ENCODE peak calls at places on chromosomes 2 and 18, in seven cellular contexts. G, T, J, Y, F, O and U are unnamed samples.

GRCh38 chr2:43943809-43944452 is 51.9 kb downstream of the LRPPRC start:
- DNase-seq in G (no peak), T (no peak), J (no peak), Y (no peak), F (peak; percentile 77), O (no peak), U (no peak)

GRCh38 chr18:53025247-53025646 is 685.2 kb downstream of the DCC start:
- DNase-seq in G (no peak), T (no peak), J (no peak), Y (no peak), F (no peak), O (no peak), U (no peak)

GRCh38 chr2:197345846-197346370 is 35.3 kb upstream of the ANKRD44 start:
- DNase-seq in G (no peak), T (no peak), J (no peak), Y (no peak), F (no peak), O (no peak), U (no peak)

GRCh38 chr2:69356471-69356870 is 30.6 kb downstream of the GFPT1 start:
- DNase-seq in G (no peak), T (no peak), J (no peak), Y (no peak), F (no peak), O (no peak), U (no peak)

GRCh38 chr2:17680119-17680518 is 73.5 kb downstream of the SMC6 start:
- DNase-seq in G (no peak), T (no peak), J (no peak), Y (no peak), F (no peak), O (no peak), U (no peak)

GRCh38 chr2:203718087-203718486 is 11.6 kb downstream of the CD28 start:
- DNase-seq in G (no peak), T (no peak), J (no peak), Y (no peak), F (no peak), O (peak; percentile 41), U (no peak)

GRCh38 chr2:234550056-234550455 is 53.2 kb upstream of the ARL4C start:
- DNase-seq in G (no peak), T (no peak), J (no peak), Y (no peak), F (no peak), O (no peak), U (no peak)

GRCh38 chr18:13374468-13375301 is 156.1 kb downstream of the LDLRAD4 start:
- DNase-seq in G (no peak), T (peak; percentile 58), J (no peak), Y (peak; percentile 38), F (peak; percentile 74), O (no peak), U (no peak)

GRCh38 chr2:1992280-1992679 is 248.0 kb upstream of the PXDN start:
- DNase-seq in G (no peak), T (no peak), J (no peak), Y (no peak), F (no peak), O (no peak), U (no peak)

GRCh38 chr2:235588750-235589149 is 94.9 kb downstream of the AGAP1 start:
- DNase-seq in G (no peak), T (no peak), J (no peak), Y (no peak), F (no peak), O (no peak), U (no peak)

GRCh38 chr2:33426666-33427231 is 49.7 kb upstream of the RASGRP3 start:
- DNase-seq in G (no peak), T (no peak), J (no peak), Y (no peak), F (no peak), O (no peak), U (no peak)

GRCh38 chr2:134823431-134823830 is 15.0 kb upstream of the ACMSD start:
- DNase-seq in G (no peak), T (no peak), J (no peak), Y (no peak), F (no peak), O (no peak), U (no peak)

GRCh38 chr18:44679912-44680270 is 797 bp upstream of the SETBP1 start:
- DNase-seq in G (no peak), T (peak; percentile 85), J (no peak), Y (peak; percentile 72), F (peak; percentile 82), O (peak; percentile 62), U (peak; percentile 42)

GRCh38 chr2:239589855-239590254 is 189.0 kb upstream of the HDAC4 start:
- DNase-seq in G (no peak), T (peak; percentile 46), J (no peak), Y (no peak), F (no peak), O (no peak), U (no peak)

GRCh38 chr2:120491111-120491625 is 145.2 kb downstream of the INHBB start:
- DNase-seq in G (no peak), T (no peak), J (no peak), Y (no peak), F (no peak), O (no peak), U (no peak)

GRCh38 chr2:20618886-20619521 is 31.9 kb downstream of the HS1BP3 start:
- DNase-seq in G (no peak), T (peak; percentile 70), J (no peak), Y (no peak), F (no peak), O (peak; percentile 7), U (peak; percentile 41)

GRCh38 chr18:56565596-56566355 is 72.6 kb downstream of the TXNL1 start:
- DNase-seq in G (no peak), T (no peak), J (no peak), Y (no peak), F (peak; percentile 27), O (no peak), U (no peak)

GRCh38 chr18:9617006-9617542 is 2.7 kb upstream of the PPP4R1 start:
- DNase-seq in G (no peak), T (no peak), J (no peak), Y (no peak), F (no peak), O (no peak), U (no peak)

GRCh38 chr18:75157359-75157758 is 51.6 kb downstream of the PTGR3 start:
- DNase-seq in G (no peak), T (no peak), J (no peak), Y (no peak), F (no peak), O (no peak), U (no peak)

GRCh38 chr2:153940511-153940910 is 68.8 kb downstream of the GALNT13 start:
- DNase-seq in G (no peak), T (no peak), J (no peak), Y (peak; percentile 2), F (no peak), O (no peak), U (no peak)

GRCh38 chr2:28643324-28643723 is 108.3 kb upstream of the PPP1CB start:
- DNase-seq in G (no peak), T (peak; percentile 71), J (no peak), Y (no peak), F (no peak), O (no peak), U (no peak)
- TF ChIP-seq POLR2AphosphoS5 in G (no peak), T (no peak), J (no peak), Y (no peak), F (no peak), O (no peak), U (peak; percentile 59)

DNA sequence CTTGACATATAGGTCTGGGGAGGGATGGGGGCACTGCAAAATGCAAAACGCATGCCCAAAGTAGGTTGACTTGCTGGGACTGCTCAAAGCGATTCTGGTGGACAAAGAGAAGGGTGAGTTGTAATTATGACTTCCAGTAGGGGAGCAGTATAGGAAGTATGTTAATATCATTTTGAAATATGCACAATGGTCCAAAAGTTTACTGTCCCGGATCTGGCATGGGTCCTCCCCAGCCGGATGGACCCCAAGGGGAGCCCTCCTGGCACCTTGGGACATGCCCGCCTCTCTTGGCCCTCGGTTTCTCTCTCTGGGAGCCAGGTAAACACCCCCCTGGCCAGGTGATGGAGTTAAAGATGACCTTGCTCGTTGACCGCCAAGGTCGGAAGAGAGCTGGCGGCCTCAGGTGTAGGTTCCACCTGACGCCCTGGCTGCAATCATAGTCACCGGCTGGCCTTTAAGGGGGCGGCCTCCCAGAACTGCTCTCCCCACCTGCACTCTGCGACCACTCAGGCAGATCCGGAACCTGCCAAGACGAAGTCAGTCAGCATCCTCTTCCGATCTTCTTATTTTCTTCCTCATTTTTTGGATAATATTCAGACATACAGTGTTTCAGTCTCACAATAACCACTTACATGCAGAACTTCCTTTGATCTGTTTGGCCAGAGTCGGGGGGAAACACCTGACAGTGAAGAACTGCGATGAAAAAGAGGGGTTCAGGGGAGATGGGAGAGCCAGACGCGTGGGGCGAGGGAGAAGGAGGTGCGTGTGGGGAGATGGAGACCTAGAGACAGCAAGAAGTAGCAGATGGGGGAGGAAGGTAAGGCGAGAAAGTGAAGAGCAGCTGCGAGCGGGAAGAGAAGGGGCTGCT is 148.3 kb downstream of the MEIS1 start:
- DNase-seq in G (no peak), T (peak; percentile 69), J (no peak), Y (peak; percentile 49), F (no peak), O (no peak), U (no peak)
- H3K27me3 ChIP-seq in G (peaks cover 45% of the 10 kb centered on the region), T (peaks cover 3% of the 10 kb centered on the region), J (peaks cover 52% of the 10 kb centered on the region), Y (peaks cover 86% of the 10 kb centered on the region), F (no peaks in the 10 kb centered on the region), O (peaks cover 72% of the 10 kb centered on the region), U (peaks cover 54% of the 10 kb centered on the region)

DNA sequence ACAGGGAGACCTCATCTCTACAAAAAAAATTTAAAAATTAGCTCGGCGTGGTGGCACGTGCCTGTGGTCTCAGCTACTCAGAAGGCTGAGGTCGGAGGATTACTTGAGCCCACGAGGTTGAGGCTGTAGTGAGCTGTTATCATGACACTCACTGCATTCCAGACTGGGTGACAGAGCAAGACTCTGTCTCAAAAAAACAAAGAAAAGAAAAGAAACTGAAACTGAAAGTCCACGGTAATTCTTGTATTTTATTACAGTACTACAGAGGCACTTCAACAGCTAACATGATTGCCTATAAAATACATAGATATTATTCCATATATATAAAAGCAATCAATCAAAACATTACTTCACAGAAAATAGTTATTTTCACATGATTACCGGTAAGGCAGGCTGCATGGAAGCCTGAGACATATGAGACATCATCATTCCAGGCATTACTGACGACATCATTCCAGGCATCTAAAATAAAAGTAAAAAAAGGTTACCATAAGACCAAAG is 23.1 kb downstream of the PRPF40A start:
- DNase-seq in G (no peak), T (no peak), J (no peak), Y (no peak), F (no peak), O (no peak), U (no peak)
- TF ChIP-seq POLR2AphosphoS5 in G (no peak), T (no peak), J (no peak), Y (no peak), F (no peak), O (no peak), U (no peak)

GRCh38 chr2:231187736-231188505 is 10.5 kb upstream of the ARMC9 start:
- DNase-seq in G (no peak), T (peak; percentile 62), J (no peak), Y (no peak), F (peak; percentile 83), O (no peak), U (no peak)

GRCh38 chr2:231190531-231191197 is 7.8 kb upstream of the ARMC9 start:
- DNase-seq in G (no peak), T (peak; percentile 88), J (no peak), Y (peak; percentile 83), F (no peak), O (peak; percentile 47), U (peak; percentile 66)

GRCh38 chr2:231189571-231190495 is 8.6 kb upstream of the ARMC9 start:
- DNase-seq in G (no peak), T (peak; percentile 79), J (no peak), Y (peak; percentile 57), F (no peak), O (peak; percentile 16), U (no peak)

GRCh38 chr2:231189171-231189530 is 9.3 kb upstream of the ARMC9 start:
- DNase-seq in G (no peak), T (peak; percentile 66), J (no peak), Y (no peak), F (no peak), O (no peak), U (no peak)

GRCh38 chr2:231188506-231189170 is 9.8 kb upstream of the ARMC9 start:
- DNase-seq in G (no peak), T (peak; percentile 46), J (no peak), Y (no peak), F (no peak), O (no peak), U (no peak)
- H3K27me3 ChIP-seq in G (no peaks in the 10 kb centered on the region), T (no peaks in the 10 kb centered on the region), J (no peaks in the 10 kb centered on the region), Y (no peaks in the 10 kb centered on the region), F (no peaks in the 10 kb centered on the region), O (no peaks in the 10 kb centered on the region), U (no peaks in the 10 kb centered on the region)